ENCODE peak calls at places on chromosomes 11 and 22, in four cellular contexts. W, P, A and O are unnamed samples.

GRCh38 chr22:49608228-49608627 is 219.4 kb downstream of the BRD1 start:
- DNase-seq in A (no peak), W (no peak), P (no peak), O (peak)

GRCh38 chr22:49997221-49997599 is 15.4 kb downstream of the IL17REL start:
- DNase-seq in A (no peak), W (no peak), P (peak), O (no peak)

GRCh38 chr11:76657824-76658170 is 12.8 kb downstream of the LRRC32 start:
- DNase-seq in W (no peak), P (no peak), A (no peak), O (no peak)

GRCh38 chr11:75303544-75304224 is 47.8 kb downstream of the ARRB1 start:
- DNase-seq in A (no peak), W (no peak), P (no peak), O (no peak)

GRCh38 chr11:115919341-115920086 is 415.3 kb upstream of the CADM1 start:
- DNase-seq in P (no peak), A (no peak), W (no peak), O (no peak)

GRCh38 chr11:75432911-75433321 is at the start of gene KLHL35:
- DNase-seq in P (no peak), W (no peak), A (no peak), O (peak)

GRCh38 chr11:70825893-70826540 is 426.4 kb downstream of the SHANK2 start:
- DNase-seq in W (peak), P (no peak), A (no peak), O (no peak)

GRCh38 chr11:61828629-61829407 is 718 bp downstream of the FADS2 start:
- DNase-seq in P (peak), A (peak), W (peak), O (no peak)

GRCh38 chr11:1087961-1088926 is 13.6 kb downstream of the MUC2 start:
- DNase-seq in W (no peak), P (no peak), A (no peak), O (peak)

GRCh38 chr22:34370711-34371110 is 450.4 kb upstream of the LARGE1 start:
- DNase-seq in W (no peak), P (no peak), A (no peak), O (no peak)

GRCh38 chr11:69921429-69922014 is 102.3 kb upstream of the FGF3 start:
- DNase-seq in P (no peak), A (no peak), W (no peak), O (peak)

GRCh38 chr11:119509969-119510401 is 87.0 kb upstream of the THY1 start:
- DNase-seq in A (peak), W (no peak), P (no peak), O (no peak)

GRCh38 chr22:47175151-47175760 is 412.8 kb downstream of the TBC1D22A start:
- DNase-seq in P (no peak), W (no peak), A (peak), O (peak)

GRCh38 chr11:116328410-116328809 is 444.4 kb downstream of the BUD13 start:
- DNase-seq in W (no peak), A (no peak), P (no peak), O (no peak)

GRCh38 chr11:70942593-70942992 is 309.8 kb downstream of the SHANK2 start:
- DNase-seq in W (no peak), A (peak), P (no peak), O (no peak)

GRCh38 chr11:130765951-130766649 is 150.2 kb downstream of the SNX19 start:
- DNase-seq in A (peak), P (no peak), W (no peak), O (no peak)

GRCh38 chr11:129703846-129704245 is 111.8 kb upstream of the TMEM45B start:
- DNase-seq in P (no peak), A (peak), W (no peak), O (no peak)

GRCh38 chr22:45438364-45438763 is 24.9 kb downstream of the RIBC2 start:
- DNase-seq in W (no peak), P (no peak), A (no peak), O (no peak)

GRCh38 chr11:1108246-1108900 is 33.7 kb downstream of the MUC2 start:
- DNase-seq in W (no peak), P (no peak), A (no peak), O (no peak)

GRCh38 chr11:46248270-46249102 is 29.0 kb upstream of the CREB3L1 start:
- DNase-seq in W (no peak), P (no peak), A (peak), O (no peak)